ENCODE peak calls at places on chromosome X, in four cellular contexts. L, P, Q and X are unnamed samples.

GRCh38 chrX:70422886-70423336 is at the start of gene GDPD2:
- DNase-seq in L (peak), P (no peak), Q (peak), X (no peak)

GRCh38 chrX:39456894-39457600 is 640.7 kb downstream of the BCOR start:
- DNase-seq in L (no peak), P (peak), Q (peak), X (no peak)

GRCh38 chrX:119870626-119871131 is 854 bp downstream of the RNF113A start:
- DNase-seq in L (peak), P (peak), Q (peak), X (peak)

GRCh38 chrX:65697915-65698796 is 30.7 kb downstream of the MSN start:
- DNase-seq in L (no peak), P (no peak), Q (peak), X (peak)

GRCh38 chrX:154313147-154313546 is 17.6 kb downstream of the TKTL1 start:
- DNase-seq in L (no peak), P (no peak), Q (no peak), X (no peak)

GRCh38 chrX:109902665-109903064 is 100.2 kb upstream of the TMEM164 start:
- DNase-seq in L (no peak), P (no peak), Q (peak), X (peak)

GRCh38 chrX:1876041-1876440 is 261.2 kb downstream of the ASMT start:
- DNase-seq in L (no peak), P (no peak), Q (no peak), X (no peak)

GRCh38 chrX:1455948-1456280 is 3.2 kb upstream of the ASMTL start:
- DNase-seq in L (no peak), P (no peak), Q (no peak), X (no peak)

GRCh38 chrX:15988661-15989603 is 134.3 kb upstream of the AP1S2 start:
- DNase-seq in L (no peak), P (peak), Q (peak), X (peak)

GRCh38 chrX:47745386-47745785 is 86.4 kb upstream of the UXT start:
- DNase-seq in L (no peak), P (no peak), Q (peak), X (peak)

GRCh38 chrX:47748576-47748975 is 88.1 kb upstream of the ZNF81 start:
- DNase-seq in L (no peak), P (peak), Q (peak), X (peak)

GRCh38 chrX:47749185-47749967 is 87.3 kb upstream of the ZNF81 start:
- DNase-seq in L (no peak), P (no peak), Q (peak), X (peak)

GRCh38 chrX:47746446-47746845 is 87.5 kb upstream of the UXT start:
- DNase-seq in L (no peak), P (no peak), Q (peak), X (peak)

GRCh38 chrX:47743504-47743903 is 84.5 kb upstream of the UXT start:
- DNase-seq in L (no peak), P (peak), Q (peak), X (peak)
- H3K4me3 ChIP-seq in L (no peak), P (no peak), Q (no peak), X (no peak)

DNA sequence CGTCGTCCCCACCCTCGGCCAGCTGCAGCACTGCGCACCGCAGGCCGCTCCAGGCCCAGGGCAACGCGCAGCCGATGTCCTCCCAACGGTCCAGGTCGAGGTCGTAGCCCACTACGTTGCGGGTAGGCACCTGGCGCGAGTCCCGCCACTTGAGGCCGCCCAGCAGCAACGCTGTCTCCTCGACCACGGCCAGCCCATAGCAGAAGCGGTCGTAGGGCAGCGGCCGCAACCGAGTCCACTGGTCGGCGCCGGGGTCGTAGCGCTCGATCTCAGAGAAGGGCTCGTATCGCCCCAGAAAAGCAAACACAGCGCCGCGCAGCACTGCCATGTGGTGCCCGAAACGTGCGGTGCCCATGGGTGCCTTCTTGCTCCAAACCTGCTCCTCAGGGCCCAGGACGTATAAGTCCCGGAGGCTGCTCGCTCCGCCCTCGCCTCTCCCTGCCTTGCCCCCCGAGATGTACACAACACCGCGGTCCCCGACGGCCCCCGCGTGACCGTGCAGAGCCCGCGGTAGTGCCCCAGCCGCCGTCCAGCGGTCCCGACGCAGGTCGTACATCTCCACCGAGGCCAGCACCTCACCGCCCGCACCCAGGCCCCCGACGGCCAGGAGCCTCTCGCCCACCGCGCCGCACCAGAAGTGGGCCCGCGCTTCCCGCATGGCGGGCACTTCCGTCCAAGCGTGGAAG is 2.1 kb downstream of the KLHL34 start:
- DNase-seq in L (no peak), P (no peak), Q (no peak), X (no peak)
- H3K4me3 ChIP-seq in L (no peak), P (no peak), Q (no peak), X (no peak)

GRCh38 chrX:108736509-108737479 is at the start of gene IRS4:
- DNase-seq in L (peak), P (peak), Q (peak), X (no peak)

GRCh38 chrX:108737754-108738153 is 1.4 kb upstream of the IRS4 start:
- DNase-seq in L (no peak), P (no peak), Q (no peak), X (no peak)

GRCh38 chrX:108735087-108735679 is 1.2 kb downstream of the IRS4 start:
- DNase-seq in L (peak), P (no peak), Q (no peak), X (no peak)

GRCh38 chrX:108734426-108734825 is 1.9 kb downstream of the IRS4 start:
- DNase-seq in L (no peak), P (no peak), Q (no peak), X (no peak)

DNA sequence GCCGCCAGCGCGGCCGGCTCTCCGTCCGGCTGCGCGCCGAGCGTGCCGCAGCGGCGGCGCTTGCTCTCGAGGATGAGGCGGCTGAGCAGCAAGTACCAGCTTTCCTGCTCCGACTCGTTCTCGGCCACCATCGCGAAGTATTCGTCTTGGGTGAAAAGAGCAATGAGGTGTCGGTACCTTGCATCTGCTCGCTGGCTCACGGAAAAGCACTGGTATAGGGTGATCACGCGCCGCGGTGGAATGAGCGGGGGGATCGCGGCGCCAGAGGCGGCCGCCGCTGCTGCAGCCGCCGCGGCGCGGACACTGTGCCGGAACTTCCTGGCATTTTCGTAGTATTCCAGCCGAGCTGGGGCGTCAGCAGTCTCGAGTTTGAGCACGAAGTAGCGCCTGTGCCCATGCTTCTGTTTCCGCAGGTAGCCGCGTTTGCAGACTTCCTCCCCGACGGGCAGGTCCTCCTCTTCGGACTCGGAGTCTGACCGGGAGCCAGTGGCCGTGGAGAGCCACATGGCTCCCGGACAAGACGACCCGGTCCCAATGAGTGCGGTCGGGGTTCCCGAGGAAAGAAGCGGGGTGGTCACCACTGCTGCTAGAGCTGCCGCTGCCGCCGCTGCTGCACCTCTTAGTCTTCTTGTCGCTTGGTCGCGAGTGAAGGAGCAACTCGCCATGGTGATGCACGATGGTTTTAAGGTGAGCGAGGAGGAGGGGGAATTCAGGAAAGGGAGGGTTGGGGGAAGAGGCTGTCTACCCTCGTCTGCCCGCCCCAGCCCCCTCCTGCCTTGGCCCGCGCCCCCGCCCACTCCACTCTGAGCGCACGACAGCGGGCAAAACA is 469 bp downstream of the IRS4 start:
- DNase-seq in L (peak), P (peak), Q (peak), X (peak)
- H3K4me3 ChIP-seq in L (peak), P (peak), Q (peak), X (peak)

GRCh38 chrX:130295519-130296314 is 27.0 kb upstream of the ZNF280C start:
- DNase-seq in L (no peak), P (no peak), Q (peak), X (no peak)

GRCh38 chrX:130301405-130301804 is 32.7 kb upstream of the ZNF280C start:
- DNase-seq in L (no peak), P (no peak), Q (no peak), X (no peak)

GRCh38 chrX:130299279-130300009 is 30.7 kb upstream of the ZNF280C start:
- DNase-seq in L (no peak), P (no peak), Q (no peak), X (no peak)

GRCh38 chrX:130300010-130300282 is 31.2 kb upstream of the ZNF280C start:
- DNase-seq in L (no peak), P (no peak), Q (no peak), X (no peak)

GRCh38 chrX:130296743-130297142 is 28.0 kb upstream of the ZNF280C start:
- DNase-seq in L (no peak), P (peak), Q (peak), X (peak)
- H3K4me3 ChIP-seq in L (no peak), P (no peak), Q (no peak), X (no peak)